ENCODE peak calls at places on chromosomes 2 and 18, in six cellular contexts. F is neural progenitor cell; A is left ventricle myocardium superior; Q is stimulated activated CD8-positive, alpha-beta memory T cell treated with anti-CD3 and anti-CD28 coated beads, Interleukin-7, amount 100 ng/mL, for 1 hour; S is IMR-90; X is Peyer's patch. G is an unnamed sample.

GRCh38 chr18:4172491-4172890 is 282.6 kb downstream of the DLGAP1 start:
- DNase-seq in A (no peak), S (no peak), X (no peak), Q (no peak), F (no peak), G (no peak)

GRCh38 chr2:126915903-126916302 is 17.2 kb downstream of the TEX51 start:
- DNase-seq in A (no peak), S (no peak), Q (no peak), X (no peak), F (no peak), G (peak)

GRCh38 chr2:66481100-66481549 is 46.2 kb downstream of the MEIS1 start:
- DNase-seq in Q (no peak), F (peak), A (no peak), X (no peak), S (peak), G (no peak)

GRCh38 chr18:26458526-26459232 is 89.7 kb downstream of the KCTD1 start:
- DNase-seq in A (no peak), S (peak), X (no peak), Q (no peak), F (no peak), G (no peak)

GRCh38 chr2:10494351-10495066 is 46.4 kb upstream of the ODC1 start:
- DNase-seq in X (peak), S (no peak), A (no peak), F (no peak), Q (no peak), G (no peak)

GRCh38 chr18:79766308-79766707 is 31.4 kb upstream of the KCNG2 start:
- DNase-seq in S (no peak), A (no peak), Q (no peak), F (no peak), X (peak), G (no peak)

GRCh38 chr2:209470466-209470865 is 46.6 kb downstream of the MAP2 start:
- DNase-seq in S (no peak), Q (no peak), X (no peak), A (no peak), F (no peak), G (no peak)

GRCh38 chr2:4673025-4673489 is 969.7 kb downstream of the DCDC2C start:
- DNase-seq in F (no peak), X (no peak), A (no peak), Q (no peak), S (no peak), G (no peak)

GRCh38 chr2:111194835-111195621 is 74.3 kb downstream of the BCL2L11 start:
- DNase-seq in X (peak), A (no peak), S (no peak), F (peak), Q (no peak), G (no peak)

GRCh38 chr2:191976436-191976835 is 129.5 kb upstream of the CAVIN2 start:
- DNase-seq in A (no peak), S (peak), Q (no peak), F (no peak), X (no peak), G (no peak)

GRCh38 chr18:56257215-56257614 is 381.2 kb downstream of the TXNL1 start:
- DNase-seq in Q (no peak), F (no peak), S (peak), X (no peak), A (no peak), G (no peak)

GRCh38 chr18:35117951-35118411 is 76.8 kb downstream of the MAPRE2 start:
- DNase-seq in Q (no peak), X (no peak), A (peak), S (peak), F (peak), G (peak)

GRCh38 chr18:77049938-77050337 is 82.6 kb downstream of the MBP start:
- DNase-seq in X (no peak), F (no peak), Q (no peak), A (no peak), S (no peak), G (no peak)

GRCh38 chr2:14601070-14601770 is 31.3 kb upstream of the LRATD1 start:
- DNase-seq in Q (no peak), F (no peak), S (no peak), X (peak), A (no peak), G (no peak)

GRCh38 chr2:12950957-12951656 is 234.4 kb downstream of the TRIB2 start:
- DNase-seq in A (no peak), Q (no peak), F (no peak), X (no peak), S (peak), G (no peak)

GRCh38 chr2:96145028-96145939 is at the start of gene DUSP2:
- DNase-seq in F (peak), S (peak), Q (peak), A (peak), X (peak), G (peak)

GRCh38 chr2:73766994-73767393 is 12.9 kb downstream of the DUSP11 start:
- DNase-seq in Q (no peak), S (no peak), X (no peak), A (no peak), F (no peak), G (no peak)

GRCh38 chr18:63544017-63544416 is 1.8 kb downstream of the SERPINB12 start:
- DNase-seq in Q (no peak), X (no peak), F (no peak), S (no peak), A (no peak), G (no peak)

GRCh38 chr2:176128172-176129012 is 1.1 kb upstream of the HOXD8 start:
- DNase-seq in A (no peak), F (peak), S (no peak), X (no peak), Q (no peak), G (no peak)

GRCh38 chr2:134446431-134447091 is 192.7 kb downstream of the MGAT5 start:
- DNase-seq in F (no peak), X (no peak), S (peak), A (no peak), Q (no peak), G (no peak)

GRCh38 chr2:5915926-5916325 is 223.7 kb downstream of the SOX11 start:
- DNase-seq in F (peak), Q (no peak), S (peak), X (no peak), A (no peak), G (no peak)

GRCh38 chr2:64437883-64438282 is 16.1 kb upstream of the LGALSL start:
- DNase-seq in A (no peak), F (no peak), S (no peak), Q (no peak), X (no peak), G (no peak)

GRCh38 chr18:78862395-78862794 is 117.2 kb upstream of the SALL3 start:
- DNase-seq in A (no peak), X (no peak), F (no peak), Q (no peak), S (no peak), G (no peak)

GRCh38 chr2:126831234-126832005 is 67.3 kb upstream of the TEX51 start:
- DNase-seq in A (no peak), F (no peak), S (peak), X (no peak), Q (no peak), G (no peak)

GRCh38 chr18:31070206-31070605 is 27.7 kb upstream of the DSC3 start:
- DNase-seq in Q (no peak), S (no peak), X (no peak), F (no peak), A (no peak), G (no peak)

GRCh38 chr2:164014068-164014577 is 278.3 kb upstream of the FIGN start:
- DNase-seq in X (no peak), S (no peak), F (peak), Q (no peak), A (no peak), G (no peak)

GRCh38 chr2:8537572-8538155 is 144.2 kb upstream of the ID2 start:
- DNase-seq in S (no peak), Q (no peak), A (no peak), F (no peak), X (no peak), G (no peak)

GRCh38 chr18:22314406-22314805 is 103.3 kb downstream of the CTAGE1 start:
- DNase-seq in X (no peak), S (peak), A (no peak), Q (no peak), F (no peak), G (no peak)

GRCh38 chr2:113282747-113283533 is 4.2 kb upstream of the PAX8 start:
- DNase-seq in S (peak), F (peak), X (peak), Q (no peak), A (peak), G (peak)

GRCh38 chr2:71781695-71782228 is 328.4 kb downstream of the DYSF start:
- DNase-seq in S (no peak), F (no peak), Q (no peak), X (no peak), A (no peak), G (no peak)

GRCh38 chr18:13435596-13436333 is 217.2 kb downstream of the LDLRAD4 start:
- DNase-seq in F (no peak), Q (no peak), X (no peak), S (no peak), A (no peak), G (no peak)

GRCh38 chr2:111168528-111168929 is 47.8 kb downstream of the BCL2L11 start:
- DNase-seq in F (no peak), X (peak), Q (no peak), A (peak), S (peak), G (no peak)

GRCh38 chr18:75727479-75727878 is 300.0 kb upstream of the SMIM21 start:
- DNase-seq in X (no peak), F (peak), S (peak), A (peak), Q (no peak), G (no peak)

GRCh38 chr2:212892193-212892592 is 259.2 kb downstream of the IKZF2 start:
- DNase-seq in A (no peak), X (no peak), F (peak), S (peak), Q (no peak), G (no peak)

G was measured in right lobe of liver.